ENCODE peak calls at places on chromosome 21, in ten cellular contexts. R is NCI-H345, F is T-cell, Q is GM13977, L is neural progenitor cell, K is progenitor cell of endocrine pancreas, O is right atrium auricular region, Z is LoVo, W is kidney tubule cell, E is NCI-H187 treated with DMSO at 0.1 percent for 48 hours. V is an unnamed sample.

GRCh38 chr21:41956926-41957729 is 3.3 kb upstream of the C2CD2 start:
- DNase-seq in F (no peak), R (no peak), Q (no peak), O (no peak), L (no peak), Z (peak), W (peak), E (no peak), K (no peak), V (no peak)

GRCh38 chr21:37357691-37358090 is 8.9 kb upstream of the DYRK1A start:
- DNase-seq in W (peak), O (no peak), F (no peak), R (no peak), K (no peak), L (no peak), Q (no peak), Z (no peak), E (no peak), V (no peak)

GRCh38 chr21:16633851-16634521 is 878.9 kb upstream of the CXADR start:
- DNase-seq in R (peak), O (no peak), W (no peak), Z (no peak), K (no peak), L (no peak), F (no peak), Q (no peak), E (no peak), V (no peak)

GRCh38 chr21:41360072-41360821 is 1.6 kb upstream of the MX2 start:
- DNase-seq in E (peak), O (peak), F (no peak), Q (no peak), W (no peak), R (peak), K (no peak), L (peak), Z (no peak), V (no peak)

GRCh38 chr21:45588861-45589491 is 46.7 kb upstream of the SLC19A1 start:
- DNase-seq in O (no peak), R (no peak), L (no peak), Z (no peak), E (no peak), W (no peak), F (no peak), Q (no peak), K (no peak), V (no peak)

GRCh38 chr21:33367309-33367973 is 35.8 kb upstream of the IFNGR2 start:
- DNase-seq in O (no peak), L (peak), Q (no peak), Z (peak), R (no peak), E (no peak), K (no peak), W (no peak), F (no peak), V (no peak)

GRCh38 chr21:44529503-44530125 is 10.4 kb downstream of the KRTAP10-1 start:
- DNase-seq in Z (no peak), K (no peak), W (no peak), O (no peak), F (no peak), R (no peak), L (no peak), Q (no peak), E (no peak), V (no peak)

GRCh38 chr21:37683396-37684114 is 232.7 kb downstream of the KCNJ6 start:
- DNase-seq in L (no peak), R (no peak), Z (no peak), F (no peak), W (peak), K (no peak), Q (no peak), O (no peak), E (no peak), V (no peak)

GRCh38 chr21:31908106-31909031 is 35.5 kb downstream of the HUNK start:
- DNase-seq in W (peak), Q (no peak), F (no peak), K (no peak), R (no peak), Z (no peak), E (no peak), O (no peak), L (peak), V (no peak)

GRCh38 chr21:41895643-41896493 is 16.7 kb upstream of the PRDM15 start:
- DNase-seq in Q (no peak), L (no peak), O (no peak), W (no peak), Z (no peak), K (no peak), R (no peak), E (no peak), F (peak), V (no peak)

GRCh38 chr21:15788847-15789548 is 59.2 kb downstream of the USP25 start:
- DNase-seq in E (no peak), O (no peak), W (no peak), Q (no peak), R (no peak), L (no peak), F (no peak), Z (no peak), K (no peak), V (no peak)

GRCh38 chr21:39518055-39518844 is 66.5 kb downstream of the SH3BGR start:
- DNase-seq in K (peak), F (peak), Q (peak), O (no peak), E (peak), R (peak), W (peak), Z (peak), L (peak), V (peak)

GRCh38 chr21:29315155-29315749 is 16.5 kb downstream of the BACH1 start:
- DNase-seq in K (no peak), Q (no peak), R (no peak), E (no peak), O (no peak), Z (no peak), L (no peak), F (no peak), W (peak), V (no peak)

GRCh38 chr21:16588433-16588860 is 858.7 kb downstream of the USP25 start:
- DNase-seq in Z (no peak), K (peak), R (peak), E (no peak), F (no peak), O (peak), Q (no peak), L (peak), W (peak), V (peak)

GRCh38 chr21:35829014-35829525 is 231.3 kb downstream of the SETD4 start:
- DNase-seq in O (no peak), Q (no peak), R (no peak), Z (no peak), F (no peak), L (no peak), E (peak), W (peak), K (no peak), V (peak)

GRCh38 chr21:44485254-44485793 is 30.0 kb downstream of the LRRC3 start:
- DNase-seq in K (no peak), W (no peak), E (no peak), Q (no peak), F (peak), O (no peak), L (peak), R (peak), Z (no peak), V (no peak)

GRCh38 chr21:42263591-42264131 is 44.7 kb downstream of the ABCG1 start:
- DNase-seq in Z (no peak), Q (no peak), O (peak), E (no peak), W (no peak), F (no peak), L (peak), K (no peak), R (no peak), V (no peak)

GRCh38 chr21:35882791-35883240 is 177.5 kb downstream of the SETD4 start:
- DNase-seq in R (no peak), W (peak), K (no peak), O (no peak), Z (no peak), F (no peak), E (no peak), L (no peak), Q (no peak), V (no peak)

GRCh38 chr21:37607081-37607480 is 240.5 kb downstream of the DYRK1A start:
- DNase-seq in R (no peak), K (no peak), L (no peak), O (no peak), E (no peak), W (no peak), Q (no peak), F (no peak), Z (no peak), V (no peak)

GRCh38 chr21:45074818-45075605 is 632 bp downstream of the ADARB1 start:
- DNase-seq in W (peak), O (no peak), K (no peak), E (no peak), F (peak), L (peak), Q (peak), Z (no peak), R (peak), V (no peak)

GRCh38 chr21:32328595-32328994 is 29.9 kb downstream of the MRAP start:
- DNase-seq in E (no peak), K (no peak), L (no peak), W (no peak), O (no peak), F (no peak), Q (no peak), Z (no peak), R (no peak), V (no peak)

GRCh38 chr21:40841524-40842196 is 5.3 kb downstream of the DSCAM start:
- DNase-seq in Z (peak), F (no peak), O (no peak), K (peak), W (peak), R (peak), E (peak), L (peak), Q (no peak), V (peak)

GRCh38 chr21:31660134-31660565 is 657 bp downstream of the SOD1 start:
- DNase-seq in Z (peak), E (no peak), W (peak), L (peak), F (peak), K (no peak), O (no peak), R (peak), Q (no peak), V (no peak)

GRCh38 chr21:31282095-31282709 is 61.9 kb downstream of the TIAM1 start:
- DNase-seq in R (no peak), L (no peak), Q (no peak), E (no peak), F (no peak), O (peak), K (no peak), Z (peak), W (peak), V (no peak)

GRCh38 chr21:32351428-32351827 is 41.4 kb downstream of the URB1 start:
- DNase-seq in L (no peak), Z (no peak), O (peak), W (no peak), E (no peak), R (no peak), Q (peak), F (no peak), K (no peak), V (no peak)

GRCh38 chr21:43925096-43925481 is 60.1 kb downstream of the AGPAT3 start:
- DNase-seq in Q (no peak), O (no peak), W (peak), R (no peak), Z (no peak), L (no peak), F (no peak), K (no peak), E (no peak), V (no peak)

GRCh38 chr21:40680311-40680710 is 166.6 kb downstream of the DSCAM start:
- DNase-seq in K (no peak), W (no peak), Z (no peak), E (no peak), R (peak), O (no peak), Q (no peak), L (peak), F (no peak), V (no peak)

GRCh38 chr21:21559285-21560045 is 561.3 kb downstream of the NCAM2 start:
- DNase-seq in W (no peak), L (no peak), R (no peak), E (no peak), F (no peak), Q (no peak), O (no peak), Z (no peak), K (no peak), V (no peak)

GRCh38 chr21:16792155-16792554 is 720.7 kb upstream of the CXADR start:
- DNase-seq in Q (no peak), E (no peak), L (no peak), Z (no peak), W (no peak), K (no peak), R (no peak), F (no peak), O (no peak), V (no peak)